ENCODE peak calls at places on chromosome 18, in four cellular contexts. One of them, this sample, is unnamed.

GRCh38 chr18:48607049-48607984 is 68.5 kb downstream of the CTIF start:
- DNase-seq in thoracic aorta: no peak
- DNase-seq in IMR-90: peak
- DNase-seq in kidney epithelial cell: no peak
- DNase-seq in this sample: peak

GRCh38 chr18:11052800-11053199 is 96.6 kb downstream of the PIEZO2 start:
- DNase-seq in IMR-90: peak
- DNase-seq in thoracic aorta: no peak
- DNase-seq in kidney epithelial cell: no peak
- DNase-seq in this sample: no peak

GRCh38 chr18:75330308-75330707 is 97.2 kb downstream of the SMIM21 start:
- DNase-seq in kidney epithelial cell: no peak
- DNase-seq in thoracic aorta: no peak
- DNase-seq in IMR-90: no peak
- DNase-seq in this sample: no peak

GRCh38 chr18:356763-357162 is 88.9 kb upstream of the THOC1 start:
- DNase-seq in kidney epithelial cell: no peak
- DNase-seq in thoracic aorta: no peak
- DNase-seq in IMR-90: peak
- DNase-seq in this sample: no peak

GRCh38 chr18:76823574-76823973 is 1.2 kb downstream of the ZNF236 start:
- DNase-seq in thoracic aorta: no peak
- DNase-seq in kidney epithelial cell: no peak
- DNase-seq in IMR-90: peak
- DNase-seq in this sample: no peak

GRCh38 chr18:76955529-76956170 is 133.3 kb downstream of the ZNF236 start:
- DNase-seq in IMR-90: no peak
- DNase-seq in thoracic aorta: no peak
- DNase-seq in kidney epithelial cell: no peak
- DNase-seq in this sample: no peak

GRCh38 chr18:71036783-71037182 is 747.9 kb downstream of the SOCS6 start:
- DNase-seq in kidney epithelial cell: peak
- DNase-seq in IMR-90: peak
- DNase-seq in thoracic aorta: no peak
- DNase-seq in this sample: no peak

GRCh38 chr18:70243545-70243944 is 38.1 kb upstream of the RTTN start:
- DNase-seq in IMR-90: no peak
- DNase-seq in kidney epithelial cell: no peak
- DNase-seq in thoracic aorta: no peak
- DNase-seq in this sample: no peak

GRCh38 chr18:12329125-12329698 is 21.2 kb downstream of the TUBB6 start:
- DNase-seq in kidney epithelial cell: no peak
- DNase-seq in IMR-90: no peak
- DNase-seq in thoracic aorta: no peak
- DNase-seq in this sample: no peak

GRCh38 chr18:13446024-13446423 is 227.5 kb downstream of the LDLRAD4 start:
- DNase-seq in thoracic aorta: no peak
- DNase-seq in kidney epithelial cell: no peak
- DNase-seq in IMR-90: no peak
- DNase-seq in this sample: no peak

GRCh38 chr18:78087338-78087737 is 837.7 kb downstream of the GALR1 start:
- DNase-seq in kidney epithelial cell: no peak
- DNase-seq in thoracic aorta: no peak
- DNase-seq in IMR-90: no peak
- DNase-seq in this sample: no peak

GRCh38 chr18:77116201-77117080 is 16.1 kb downstream of the MBP start:
- DNase-seq in thoracic aorta: no peak
- DNase-seq in kidney epithelial cell: no peak
- DNase-seq in IMR-90: no peak
- DNase-seq in this sample: no peak

GRCh38 chr18:78905334-78905733 is 74.3 kb upstream of the SALL3 start:
- DNase-seq in kidney epithelial cell: no peak
- DNase-seq in thoracic aorta: no peak
- DNase-seq in IMR-90: no peak
- DNase-seq in this sample: no peak

GRCh38 chr18:24799176-24799575 is 338.7 kb downstream of the HRH4 start:
- DNase-seq in IMR-90: peak
- DNase-seq in thoracic aorta: no peak
- DNase-seq in kidney epithelial cell: no peak
- DNase-seq in this sample: peak

GRCh38 chr18:79782566-79783308 is 15.0 kb upstream of the KCNG2 start:
- DNase-seq in IMR-90: no peak
- DNase-seq in kidney epithelial cell: no peak
- DNase-seq in thoracic aorta: no peak
- DNase-seq in this sample: no peak

GRCh38 chr18:48836806-48837615 is 113.8 kb downstream of the SMAD7 start:
- DNase-seq in kidney epithelial cell: no peak
- DNase-seq in IMR-90: no peak
- DNase-seq in thoracic aorta: no peak
- DNase-seq in this sample: no peak

GRCh38 chr18:77635441-77635840 is 385.8 kb downstream of the GALR1 start:
- DNase-seq in IMR-90: no peak
- DNase-seq in thoracic aorta: no peak
- DNase-seq in kidney epithelial cell: no peak
- DNase-seq in this sample: no peak

GRCh38 chr18:58393295-58393694 is 235.6 kb downstream of the ALPK2 start:
- DNase-seq in thoracic aorta: no peak
- DNase-seq in IMR-90: no peak
- DNase-seq in kidney epithelial cell: no peak
- DNase-seq in this sample: no peak

GRCh38 chr18:32922951-32923430 is 150.2 kb upstream of the KLHL14 start:
- DNase-seq in IMR-90: no peak
- DNase-seq in kidney epithelial cell: no peak
- DNase-seq in thoracic aorta: no peak
- DNase-seq in this sample: no peak

GRCh38 chr18:8469793-8470192 is 139.4 kb upstream of the RAB12 start:
- DNase-seq in thoracic aorta: no peak
- DNase-seq in kidney epithelial cell: no peak
- DNase-seq in IMR-90: peak
- DNase-seq in this sample: peak

GRCh38 chr18:33596178-33596854 is 18.3 kb downstream of the ASXL3 start:
- DNase-seq in IMR-90: peak
- DNase-seq in thoracic aorta: no peak
- DNase-seq in kidney epithelial cell: no peak
- DNase-seq in this sample: peak

GRCh38 chr18:52427521-52428175 is 87.7 kb downstream of the DCC start:
- DNase-seq in kidney epithelial cell: no peak
- DNase-seq in IMR-90: no peak
- DNase-seq in thoracic aorta: no peak
- DNase-seq in this sample: no peak

GRCh38 chr18:9708057-9708881 is at the start of gene RAB31:
- DNase-seq in kidney epithelial cell: no peak
- DNase-seq in IMR-90: peak
- DNase-seq in thoracic aorta: peak
- DNase-seq in this sample: peak
- TF ChIP-seq CTCF in kidney epithelial cell: no peak
- TF ChIP-seq CTCF in IMR-90: peak
- TF ChIP-seq CTCF in thoracic aorta: no peak
- TF ChIP-seq CTCF in this sample: no peak

GRCh38 chr18:63140038-63140450 is 179.5 kb downstream of the BCL2 start:
- DNase-seq in IMR-90: no peak
- DNase-seq in thoracic aorta: no peak
- DNase-seq in kidney epithelial cell: no peak
- DNase-seq in this sample: no peak

GRCh38 chr18:63137999-63138448 is 181.5 kb downstream of the BCL2 start:
- DNase-seq in IMR-90: no peak
- DNase-seq in thoracic aorta: no peak
- DNase-seq in kidney epithelial cell: no peak
- DNase-seq in this sample: no peak

GRCh38 chr18:63140997-63141776 is 178.4 kb downstream of the BCL2 start:
- DNase-seq in IMR-90: no peak
- DNase-seq in kidney epithelial cell: no peak
- DNase-seq in thoracic aorta: no peak
- DNase-seq in this sample: no peak

GRCh38 chr18:63141777-63142176 is 177.8 kb downstream of the BCL2 start:
- DNase-seq in kidney epithelial cell: no peak
- DNase-seq in IMR-90: no peak
- DNase-seq in thoracic aorta: no peak
- DNase-seq in this sample: no peak

DNA sequence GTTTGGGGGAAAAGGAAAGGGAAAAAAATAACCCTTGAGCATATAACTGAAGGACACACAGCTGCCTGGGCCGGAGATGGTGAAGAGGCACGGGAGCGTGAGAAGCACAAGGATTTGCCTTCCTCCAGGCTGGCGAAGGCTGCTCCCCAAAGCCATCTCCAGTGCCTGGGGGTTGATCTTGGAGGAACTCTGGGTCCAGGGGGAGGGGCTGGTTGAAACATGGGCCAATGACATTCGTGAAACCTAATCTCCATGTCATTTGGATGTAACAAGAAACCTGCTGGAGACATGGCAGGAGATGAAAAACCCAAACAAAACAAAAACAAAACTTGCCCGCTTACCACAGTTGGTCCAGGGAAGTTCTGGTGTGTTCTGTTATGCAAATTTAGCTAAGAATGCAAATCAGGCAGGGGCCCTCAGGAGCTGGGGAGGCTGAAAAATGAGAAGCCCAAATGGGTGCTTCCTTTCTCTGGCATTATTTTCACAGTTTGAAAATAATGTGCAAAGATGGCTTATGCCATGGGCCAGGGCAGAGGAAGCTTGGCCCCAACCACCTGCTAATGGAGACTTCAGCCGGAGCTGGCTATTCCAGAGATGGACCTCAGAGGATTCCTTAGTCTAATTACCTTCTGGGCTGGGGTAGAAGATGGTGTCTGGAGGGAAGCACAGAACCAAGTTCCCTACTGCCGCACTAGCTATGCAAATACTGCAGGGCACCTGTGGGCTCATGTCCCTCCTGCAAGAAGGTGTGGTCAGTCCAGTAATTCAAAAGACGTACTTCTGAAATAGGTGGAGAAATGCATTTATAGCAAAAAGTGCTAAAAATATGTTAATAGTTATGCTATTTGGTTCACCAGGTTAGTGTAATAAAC is 180.9 kb downstream of the BCL2 start:
- DNase-seq in thoracic aorta: no peak
- DNase-seq in kidney epithelial cell: no peak
- DNase-seq in IMR-90: no peak
- DNase-seq in this sample: peak
- H3K4me3 ChIP-seq in thoracic aorta: peak
- H3K4me3 ChIP-seq in kidney epithelial cell: no peak
- H3K4me3 ChIP-seq in IMR-90: no peak
- H3K4me3 ChIP-seq in this sample: peak

GRCh38 chr18:43596106-43596712 is 318.9 kb upstream of the SYT4 start:
- DNase-seq in IMR-90: peak
- DNase-seq in kidney epithelial cell: no peak
- DNase-seq in thoracic aorta: no peak
- DNase-seq in this sample: peak
- TF ChIP-seq CTCF in IMR-90: peak
- TF ChIP-seq CTCF in kidney epithelial cell: peak
- TF ChIP-seq CTCF in thoracic aorta: no peak
- TF ChIP-seq CTCF in this sample: peak

GRCh38 chr18:3252843-3253242 is 5.2 kb downstream of the MYL12A start:
- DNase-seq in IMR-90: no peak
- DNase-seq in kidney epithelial cell: no peak
- DNase-seq in thoracic aorta: no peak
- DNase-seq in this sample: no peak
- H3K4me3 ChIP-seq in IMR-90: no peak
- H3K4me3 ChIP-seq in kidney epithelial cell: no peak
- H3K4me3 ChIP-seq in thoracic aorta: peak
- H3K4me3 ChIP-seq in this sample: no peak